ENCODE peak calls at places on chromosomes 13 and 19, in six cellular contexts. L, K, J, X, G and Z are unnamed samples.

GRCh38 chr13:28657784-28658538 is 969 bp upstream of the POMP start:
- DNase-seq in J (no peak), X (no peak), K (no peak), L (no peak), G (no peak), Z (no peak)

GRCh38 chr19:35045667-35046300 is 4.3 kb downstream of the HPN start:
- DNase-seq in X (no peak), J (peak; percentile 51), L (no peak), K (peak; percentile 46), G (no peak), Z (no peak)

GRCh38 chr13:97932006-97932405 is 21.5 kb upstream of the IPO5 start:
- DNase-seq in K (no peak), G (no peak), L (no peak), X (no peak), J (no peak), Z (no peak)

GRCh38 chr19:46378268-46378667 is 31.4 kb downstream of the PPP5C start:
- DNase-seq in L (no peak), K (no peak), J (no peak), X (peak; percentile 71), G (no peak), Z (no peak)

GRCh38 chr19:2239771-2240770 is 3.4 kb downstream of the SF3A2 start:
- DNase-seq in J (no peak), K (no peak), L (no peak), G (no peak), X (peak; percentile 47), Z (peak; percentile 73)

GRCh38 chr19:40744554-40745401 is 5.5 kb downstream of the ACTMAP start:
- DNase-seq in J (peak; percentile 55), K (no peak), G (no peak), L (no peak), X (no peak), Z (no peak)

GRCh38 chr13:86006317-86006716 is 207.1 kb upstream of the SLITRK6 start:
- DNase-seq in X (no peak), L (no peak), G (no peak), K (no peak), J (no peak), Z (no peak)

GRCh38 chr13:42275098-42275471 is 3.1 kb downstream of the AKAP11 start:
- DNase-seq in J (no peak), K (no peak), L (no peak), G (no peak), X (no peak), Z (no peak)

GRCh38 chr13:29382021-29382420 is 213.5 kb downstream of the SLC7A1 start:
- DNase-seq in L (no peak), K (no peak), X (no peak), J (no peak), G (no peak), Z (no peak)

GRCh38 chr13:104466016-104466415 is 1399.8 kb upstream of the SLC10A2 start:
- DNase-seq in J (no peak), X (no peak), L (no peak), K (peak; percentile 37), G (no peak), Z (no peak)

GRCh38 chr19:46218160-46218559 is 11.4 kb upstream of the IGFL1 start:
- DNase-seq in L (no peak), G (no peak), K (no peak), X (peak; percentile 25), J (no peak), Z (no peak)

GRCh38 chr13:40433577-40433976 is 232.9 kb downstream of the FOXO1 start:
- DNase-seq in L (no peak), G (no peak), X (no peak), J (no peak), K (no peak), Z (no peak)

GRCh38 chr19:54430306-54431254 is 15.3 kb downstream of the TTYH1 start:
- DNase-seq in L (no peak), X (no peak), G (peak; percentile 56), K (peak; percentile 85), J (peak; percentile 89), Z (no peak)

GRCh38 chr19:9309974-9310446 is 372 bp upstream of the ZNF699 start:
- DNase-seq in K (no peak), L (peak; percentile 88), X (no peak), G (peak; percentile 93), J (peak; percentile 97), Z (no peak)

GRCh38 chr19:36686365-36687213 is 823 bp upstream of the ZNF567 start:
- DNase-seq in G (no peak), K (no peak), X (peak; percentile 2), J (no peak), L (no peak), Z (no peak)

GRCh38 chr19:11423164-11423803 is 4.2 kb upstream of the RGL3 start:
- DNase-seq in J (peak; percentile 53), G (no peak), K (no peak), L (no peak), X (no peak), Z (no peak)

GRCh38 chr19:11422163-11423068 is 3.3 kb upstream of the RGL3 start:
- DNase-seq in G (peak; percentile 78), K (peak; percentile 92), X (no peak), J (peak; percentile 94), L (peak; percentile 70), Z (peak; percentile 53)

GRCh38 chr19:11420429-11420893 is 1.3 kb upstream of the RGL3 start:
- DNase-seq in X (no peak), G (peak; percentile 65), J (peak; percentile 91), L (peak; percentile 72), K (no peak), Z (peak; percentile 32)

GRCh38 chr19:11421607-11422098 is 2.5 kb upstream of the RGL3 start:
- DNase-seq in G (peak; percentile 38), X (no peak), L (peak; percentile 42), K (no peak), J (peak; percentile 90), Z (no peak)

DNA sequence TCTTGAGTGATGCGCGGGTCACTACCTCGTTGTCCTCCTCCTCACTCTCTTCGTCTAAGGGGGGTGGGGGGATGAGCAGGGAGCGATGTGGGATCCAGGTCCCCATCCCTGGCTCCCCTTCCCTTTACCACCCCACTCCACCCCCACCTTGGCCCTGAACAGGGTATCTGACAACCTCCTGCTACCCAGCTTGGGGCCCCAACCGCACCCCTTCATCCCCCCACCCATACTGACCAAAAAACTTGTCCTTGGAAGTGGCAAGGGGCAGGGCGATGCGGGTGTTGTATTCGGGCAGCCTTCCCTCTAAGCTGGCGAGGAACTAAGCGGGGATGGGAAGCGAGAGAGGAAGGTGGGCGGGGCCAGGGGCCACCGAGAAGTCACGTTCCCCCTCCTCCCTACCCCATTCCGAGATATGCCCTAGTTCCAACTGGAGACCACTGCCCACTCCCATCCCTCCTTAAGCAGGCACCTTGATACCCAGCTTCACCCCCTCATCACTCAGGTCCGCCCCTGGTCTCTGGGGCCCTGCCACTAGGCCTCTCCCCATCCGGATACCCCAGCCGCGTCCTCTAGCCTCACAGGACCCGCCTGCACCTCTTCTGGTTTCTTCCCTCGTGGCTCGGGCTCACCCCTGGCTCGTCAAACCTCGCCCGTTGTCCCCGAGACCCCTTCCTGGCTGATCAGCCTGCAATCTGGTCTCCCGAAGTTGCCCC is 1.9 kb upstream of the RGL3 start:
- DNase-seq in L (peak; percentile 42), G (peak; percentile 53), K (no peak), X (no peak), J (peak; percentile 87), Z (no peak)
- H3K27ac ChIP-seq in L (peak overlapping the region; percentile 53), G (peak overlapping the region; percentile 56), K (no peak overlapping the region), X (no peak overlapping the region), J (peak overlapping the region; percentile 43), Z (peak overlapping the region; percentile 55)

GRCh38 chr13:20525601-20526544 is at the start of gene CRYL1:
- DNase-seq in L (peak; percentile 83), K (peak; percentile 49), X (peak; percentile 52), G (peak; percentile 83), J (peak; percentile 94), Z (peak; percentile 69)
- H3K27ac ChIP-seq in L (peak within 1 kb of the TSS; percentile 91), K (peak within 1 kb of the TSS; percentile 53), X (peak within 1 kb of the TSS; percentile 62), G (peak within 1 kb of the TSS; percentile 93), J (peak within 1 kb of the TSS; percentile 69), Z (peak within 1 kb of the TSS; percentile 91)

GRCh38 chr19:48777139-48777538 is 21.8 kb downstream of the FGF21 start:
- DNase-seq in L (no peak), G (no peak), K (no peak), J (no peak), X (no peak), Z (no peak)

GRCh38 chr19:48779636-48780035 is 24.3 kb downstream of the FGF21 start:
- DNase-seq in L (no peak), X (no peak), J (no peak), K (no peak), G (no peak), Z (no peak)

GRCh38 chr19:48777720-48778119 is 22.4 kb downstream of the FGF21 start:
- DNase-seq in J (no peak), K (no peak), X (no peak), L (no peak), G (no peak), Z (no peak)

GRCh38 chr19:48784527-48784926 is 26.3 kb downstream of the BCAT2 start:
- DNase-seq in L (no peak), X (no peak), J (no peak), K (peak; percentile 44), G (no peak), Z (no peak)

GRCh38 chr19:48780684-48781391 is 25.5 kb downstream of the FGF21 start:
- DNase-seq in L (no peak), X (peak; percentile 22), K (peak; percentile 67), G (no peak), J (no peak), Z (no peak)
- H3K27ac ChIP-seq in L (peak overlapping the region; percentile 70), X (no peak overlapping the region), K (no peak overlapping the region), G (peak overlapping the region; percentile 72), J (peak overlapping the region; percentile 39), Z (peak overlapping the region; percentile 80)

GRCh38 chr19:12794936-12795335 is 3.6 kb downstream of the JUNB start:
- DNase-seq in J (peak; percentile 28), X (no peak), G (no peak), K (no peak), L (peak; percentile 19), Z (no peak)

GRCh38 chr19:12792853-12793289 is 1.6 kb downstream of the JUNB start:
- DNase-seq in J (no peak), L (peak; percentile 14), K (no peak), X (no peak), G (no peak), Z (no peak)

GRCh38 chr19:12794196-12794921 is 3.1 kb downstream of the JUNB start:
- DNase-seq in G (no peak), L (no peak), K (no peak), J (no peak), X (no peak), Z (no peak)

GRCh38 chr19:12792048-12792852 is 964 bp downstream of the JUNB start:
- DNase-seq in L (peak; percentile 75), K (peak; percentile 52), X (no peak), J (peak; percentile 90), G (peak; percentile 63), Z (peak; percentile 86)

DNA sequence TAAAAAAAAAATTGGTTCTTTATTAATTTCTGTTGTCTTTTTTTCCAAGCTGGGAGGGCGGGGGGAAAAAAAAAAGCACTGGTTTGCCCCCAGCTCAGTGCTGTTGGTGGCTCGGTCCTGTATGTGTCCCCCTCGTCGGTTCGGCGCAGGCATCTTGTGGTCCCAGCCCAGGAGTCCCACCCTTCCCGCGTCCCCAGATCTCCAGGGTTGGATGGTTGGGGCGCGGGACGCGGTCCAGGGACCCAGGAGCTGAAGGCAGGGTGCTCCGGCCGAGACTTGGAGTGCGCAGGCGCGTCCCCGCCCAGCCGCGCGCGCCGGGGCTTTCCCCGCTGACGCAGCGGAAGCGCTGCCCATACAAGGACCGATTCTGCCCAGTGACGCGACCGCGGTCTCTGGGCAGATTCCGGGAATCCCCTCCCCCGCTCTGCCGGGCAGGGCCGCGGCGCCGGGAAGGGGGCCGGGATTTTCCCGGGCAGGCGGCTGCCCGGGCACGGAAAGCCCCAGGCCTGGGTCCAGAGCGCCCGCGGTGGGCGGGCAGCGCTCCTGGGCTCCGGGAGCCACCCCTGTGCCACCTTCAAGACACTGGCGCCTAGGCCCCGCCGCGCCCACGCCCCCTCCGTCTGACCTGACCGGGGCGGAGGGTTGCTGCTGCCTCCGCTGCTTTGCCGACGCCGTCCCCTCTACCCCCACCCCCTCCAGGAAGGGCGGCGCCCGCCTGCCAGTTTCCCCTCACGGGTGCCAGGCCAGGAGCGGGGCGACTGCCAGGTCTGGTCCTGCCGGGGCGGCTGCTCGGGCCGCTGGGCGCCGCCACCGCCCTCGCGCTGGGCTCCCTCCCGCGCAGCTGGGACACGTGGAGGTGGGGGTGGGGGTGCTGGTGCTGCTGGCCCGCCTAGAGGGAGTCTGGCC is 2.3 kb downstream of the JUNB start:
- DNase-seq in K (peak; percentile 87), J (peak; percentile 97), G (peak; percentile 94), X (peak; percentile 73), L (peak; percentile 94), Z (peak; percentile 92)
- H3K27ac ChIP-seq in K (peak overlapping the region; percentile 78), J (peak overlapping the region; percentile 94), G (peak overlapping the region; percentile 99), X (peak overlapping the region; percentile 90), L (peak overlapping the region; percentile 99), Z (peak overlapping the region; percentile 100)